ENCODE peak calls at places on chromosomes 12 and 14, in seven cellular contexts. Z, H, B, J, T, N and I are unnamed samples.

GRCh38 chr14:61561657-61562276 is 133.5 kb upstream of the HIF1A start:
- DNase-seq in Z (no peak), H (no peak), B (peak), J (no peak), T (peak), N (no peak), I (peak)

GRCh38 chr12:124445121-124445718 is 122.2 kb downstream of the NCOR2 start:
- DNase-seq in Z (no peak), H (no peak), B (no peak), J (peak), T (no peak), N (no peak), I (peak)

GRCh38 chr12:121222847-121223246 is 12.9 kb downstream of the P2RX4 start:
- DNase-seq in Z (no peak), H (no peak), B (no peak), J (no peak), T (no peak), N (no peak), I (no peak)

GRCh38 chr12:114476159-114476558 is 70.2 kb upstream of the TBX5 start:
- DNase-seq in Z (no peak), H (peak), B (peak), J (no peak), T (no peak), N (no peak), I (peak)

GRCh38 chr12:17296882-17297281 is 690.9 kb upstream of the LMO3 start:
- DNase-seq in Z (no peak), H (no peak), B (no peak), J (no peak), T (no peak), N (no peak), I (no peak)

GRCh38 chr14:89836830-89837469 is 117.6 kb downstream of the EFCAB11 start:
- DNase-seq in Z (no peak), H (no peak), B (no peak), J (no peak), T (no peak), N (no peak), I (no peak)

GRCh38 chr14:69643430-69644200 is 32.2 kb downstream of the SUSD6 start:
- DNase-seq in Z (no peak), H (peak), B (no peak), J (no peak), T (peak), N (peak), I (no peak)

GRCh38 chr14:67943947-67944346 is 124.4 kb downstream of the RAD51B start:
- DNase-seq in Z (peak), H (peak), B (peak), J (peak), T (peak), N (peak), I (peak)

GRCh38 chr14:75522224-75522764 is at the start of gene BATF:
- DNase-seq in Z (no peak), H (no peak), B (no peak), J (no peak), T (peak), N (peak), I (no peak)

GRCh38 chr14:103021817-103022668 is 35.3 kb downstream of the CDC42BPB start:
- DNase-seq in Z (no peak), H (no peak), B (peak), J (no peak), T (no peak), N (no peak), I (no peak)

GRCh38 chr12:116455540-116456306 is 103.5 kb upstream of the MAP1LC3B2 start:
- DNase-seq in Z (peak), H (no peak), B (peak), J (no peak), T (peak), N (no peak), I (peak)

GRCh38 chr14:90419200-90419599 is 22.4 kb downstream of the CALM1 start:
- DNase-seq in Z (no peak), H (peak), B (peak), J (no peak), T (peak), N (no peak), I (peak)

GRCh38 chr12:95200128-95200973 is 16.9 kb downstream of the FGD6 start:
- DNase-seq in Z (no peak), H (no peak), B (no peak), J (no peak), T (no peak), N (no peak), I (no peak)

GRCh38 chr14:65906948-65907347 is 494.4 kb downstream of the FUT8 start:
- DNase-seq in Z (no peak), H (no peak), B (no peak), J (no peak), T (no peak), N (no peak), I (no peak)

GRCh38 chr12:100675432-100675831 is 101.9 kb downstream of the GAS2L3 start:
- DNase-seq in Z (peak), H (peak), B (peak), J (no peak), T (no peak), N (no peak), I (peak)

GRCh38 chr14:53441789-53442188 is 288.7 kb upstream of the DDHD1 start:
- DNase-seq in Z (no peak), H (no peak), B (no peak), J (no peak), T (no peak), N (no peak), I (no peak)

GRCh38 chr12:75705749-75706719 is 194.6 kb upstream of the KRR1 start:
- DNase-seq in Z (no peak), H (no peak), B (peak), J (no peak), T (peak), N (no peak), I (peak)